ENCODE peak calls at places on chromosomes 6 and 20, in five cellular contexts. X is nephron progenitor cell, A is GM13976, P is Calu3, J is AG09309. F is an unnamed sample.

GRCh38 chr20:47235111-47235510 is 121.4 kb downstream of the ZMYND8 start:
- DNase-seq in J (no peak), X (no peak), P (no peak), A (no peak), F (no peak)

GRCh38 chr6:49868951-49869529 is 2.7 kb upstream of the CRISP1 start:
- DNase-seq in J (no peak), A (no peak), P (no peak), X (no peak), F (no peak)

GRCh38 chr20:32203556-32204484 is 3.7 kb downstream of the PLAGL2 start:
- DNase-seq in P (no peak), A (peak), X (no peak), J (no peak), F (no peak)

GRCh38 chr6:130020892-130021483 is 2.6 kb downstream of the L3MBTL3 start:
- DNase-seq in P (peak), A (peak), J (peak), X (peak), F (peak)

GRCh38 chr6:44016131-44016870 is 111.0 kb downstream of the MRPL14 start:
- DNase-seq in J (no peak), A (no peak), X (no peak), P (no peak), F (no peak)

GRCh38 chr6:96943535-96943934 is 19.0 kb downstream of the KLHL32 start:
- DNase-seq in P (no peak), A (no peak), X (no peak), J (no peak), F (no peak)

GRCh38 chr20:33311011-33311410 is 28.0 kb downstream of the BPIFB1 start:
- DNase-seq in J (no peak), P (no peak), X (no peak), A (no peak), F (no peak)

GRCh38 chr6:121858976-121859375 is 423.5 kb downstream of the GJA1 start:
- DNase-seq in X (no peak), P (no peak), J (no peak), A (no peak), F (no peak)

GRCh38 chr6:152459245-152459644 is 177.9 kb downstream of the SYNE1 start:
- DNase-seq in P (no peak), J (no peak), X (no peak), A (no peak), F (no peak)

GRCh38 chr20:23641936-23642751 is 4.4 kb upstream of the CST3 start:
- DNase-seq in P (no peak), J (peak), X (no peak), A (no peak), F (peak)

GRCh38 chr6:160430741-160431140 is 82.6 kb downstream of the SLC22A3 start:
- DNase-seq in A (no peak), X (no peak), P (no peak), J (no peak), F (no peak)

GRCh38 chr6:104606361-104606760 is 253.4 kb downstream of the HACE1 start:
- DNase-seq in J (no peak), A (no peak), P (no peak), X (no peak), F (no peak)

GRCh38 chr20:32804817-32805216 is 14.9 kb upstream of the MAPRE1 start:
- DNase-seq in J (no peak), A (no peak), X (no peak), P (no peak), F (no peak)

GRCh38 chr6:2794171-2794730 is 29.1 kb downstream of the WRNIP1 start:
- DNase-seq in P (no peak), X (no peak), A (no peak), J (no peak), F (no peak)

GRCh38 chr6:119189498-119189897 is 111.0 kb upstream of the FAM184A start:
- DNase-seq in A (no peak), P (no peak), J (no peak), X (no peak), F (no peak)

GRCh38 chr20:23493172-23493772 is 2.4 kb downstream of the CST8 start:
- DNase-seq in A (no peak), P (no peak), J (no peak), X (no peak), F (no peak)

GRCh38 chr6:90362273-90362672 is 65.6 kb upstream of the BACH2 start:
- DNase-seq in A (no peak), J (no peak), X (no peak), P (no peak), F (no peak)

GRCh38 chr20:38962044-38962897 is at the start of gene DHX35:
- DNase-seq in X (peak), P (peak), J (peak), A (peak), F (peak)

GRCh38 chr20:17864791-17865190 is 103.8 kb downstream of the SNX5 start:
- DNase-seq in P (no peak), J (no peak), A (no peak), X (no peak), F (no peak)

GRCh38 chr6:22081709-22082108 is 215.1 kb downstream of the PRL start:
- DNase-seq in X (no peak), J (no peak), A (no peak), P (no peak), F (no peak)

GRCh38 chr6:33014841-33015634 is 5.6 kb upstream of the HLA-DOA start:
- DNase-seq in X (peak), A (peak), J (peak), P (peak), F (peak)

GRCh38 chr6:136736281-136736960 is 55.9 kb downstream of the MAP3K5 start:
- DNase-seq in X (no peak), J (no peak), A (no peak), P (no peak), F (no peak)

GRCh38 chr6:37983720-37984501 is 164.4 kb downstream of the ZFAND3 start:
- DNase-seq in P (no peak), A (no peak), J (no peak), X (no peak), F (no peak)

GRCh38 chr6:170362121-170362520 is 55.6 kb downstream of the FAM120B start:
- DNase-seq in X (no peak), A (no peak), P (no peak), J (no peak), F (no peak)

GRCh38 chr20:32583581-32584045 is 1.5 kb downstream of the NOL4L start:
- DNase-seq in J (no peak), X (peak), A (no peak), P (no peak), F (no peak)

GRCh38 chr20:59628171-59628570 is 23.8 kb downstream of the PHACTR3 start:
- DNase-seq in A (no peak), X (no peak), J (no peak), P (no peak), F (no peak)

GRCh38 chr6:52571099-52571755 is 5.6 kb downstream of the TRAM2 start:
- DNase-seq in J (no peak), P (no peak), X (peak), A (no peak), F (no peak)

GRCh38 chr6:42227173-42227850 is 9.7 kb upstream of the MRPS10 start:
- DNase-seq in J (no peak), X (no peak), P (peak), A (no peak), F (no peak)

GRCh38 chr20:14580426-14581074 is 243.1 kb upstream of the FLRT3 start:
- DNase-seq in J (no peak), A (no peak), X (no peak), P (no peak), F (no peak)

GRCh38 chr20:10673176-10673830 is 496 bp downstream of the JAG1 start:
- DNase-seq in X (peak), P (no peak), A (peak), J (no peak), F (no peak)

GRCh38 chr20:63706852-63707557 is 771 bp downstream of the ARFRP1 start:
- DNase-seq in J (no peak), A (peak), P (peak), X (peak), F (no peak)

GRCh38 chr6:56624046-56624727 is 18.5 kb downstream of the DST start:
- DNase-seq in X (no peak), J (no peak), A (no peak), P (peak), F (no peak)

GRCh38 chr20:43844778-43845614 is 69.7 kb upstream of the TOX2 start:
- DNase-seq in X (no peak), J (peak), A (no peak), P (no peak), F (peak)

GRCh38 chr6:5082487-5083306 is 2.4 kb upstream of the PPP1R3G start:
- DNase-seq in J (peak), A (no peak), P (peak), X (no peak), F (peak)

GRCh38 chr20:1155342-1155741 is 29.4 kb downstream of the TMEM74B start:
- DNase-seq in J (no peak), X (no peak), P (no peak), A (no peak), F (no peak)

GRCh38 chr20:1154734-1155133 is 30.0 kb downstream of the TMEM74B start:
- DNase-seq in A (no peak), J (no peak), P (no peak), X (no peak), F (no peak)

GRCh38 chr20:1150968-1151367 is 32.6 kb downstream of the PSMF1 start:
- DNase-seq in A (no peak), P (no peak), J (no peak), X (no peak), F (no peak)

GRCh38 chr20:1150218-1150617 is 31.8 kb downstream of the PSMF1 start:
- DNase-seq in A (no peak), J (no peak), X (no peak), P (no peak), F (no peak)

GRCh38 chr20:1154224-1154623 is 30.6 kb downstream of the TMEM74B start:
- DNase-seq in A (no peak), J (no peak), P (no peak), X (no peak), F (no peak)
- TF ChIP-seq CTCF in A (no peak), J (no peak), P (no peak), X (no peak), F (no peak)

GRCh38 chr20:37518059-37518458 is 3.0 kb upstream of the NNAT start:
- DNase-seq in X (no peak), A (no peak), J (no peak), P (no peak), F (no peak)

GRCh38 chr20:37520417-37520751 is 666 bp upstream of the NNAT start:
- DNase-seq in X (no peak), A (no peak), J (no peak), P (no peak), F (no peak)

GRCh38 chr20:37521091-37521771 is at the start of gene NNAT:
- DNase-seq in A (peak), X (peak), J (no peak), P (no peak), F (no peak)

GRCh38 chr20:37518606-37519507 is 2.2 kb upstream of the NNAT start:
- DNase-seq in X (peak), A (no peak), J (no peak), P (no peak), F (no peak)

DNA sequence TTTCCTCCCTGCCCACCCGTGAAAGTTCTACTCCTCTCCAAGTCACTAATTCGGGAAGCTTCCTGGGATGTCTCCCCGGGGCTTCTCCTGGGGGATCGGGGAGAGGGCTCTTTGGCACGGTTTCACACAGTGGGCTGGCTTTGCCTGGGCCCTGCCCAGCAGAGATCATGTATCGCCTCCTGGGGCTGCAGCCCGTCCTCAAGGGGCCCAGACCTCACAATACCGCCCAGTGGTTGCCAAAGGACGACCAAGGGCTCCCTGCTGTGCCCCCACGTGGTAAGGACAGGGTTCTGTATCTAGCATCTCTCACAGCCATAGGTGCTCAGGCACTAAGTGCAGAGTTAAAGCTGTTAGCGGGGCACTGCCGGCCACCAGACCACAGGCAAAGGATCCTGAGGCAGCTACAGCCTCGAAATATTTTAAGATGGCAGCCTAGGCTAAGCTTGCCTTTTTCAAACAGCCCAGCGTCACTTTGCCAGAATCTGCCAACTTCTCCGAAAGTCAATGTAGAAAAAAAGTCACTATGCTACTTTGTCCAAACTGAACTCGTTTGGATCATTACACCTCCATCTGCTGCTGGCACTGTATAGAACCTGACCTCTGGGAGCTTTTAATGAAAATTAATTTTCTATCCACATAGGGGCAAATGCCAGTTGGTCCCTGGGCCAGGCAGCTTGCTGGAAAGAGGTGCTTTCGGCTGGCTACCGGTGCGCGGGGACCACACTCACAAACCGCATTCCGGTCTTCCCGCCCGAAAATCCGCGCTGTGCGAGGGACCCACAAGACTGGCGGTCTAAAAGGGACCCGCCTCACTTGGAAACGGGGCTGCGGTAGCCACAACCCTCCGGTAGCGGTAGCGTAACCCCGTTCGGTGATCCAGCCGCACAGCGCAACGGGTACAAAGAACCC is 1.3 kb upstream of the NNAT start:
- DNase-seq in P (no peak), X (peak), A (peak), J (no peak), F (no peak)
- TF ChIP-seq CTCF in P (no peak), X (no peak), A (no peak), J (no peak), F (peak)

GRCh38 chr20:56689852-56690485 is 60.9 kb downstream of the TFAP2C start:
- DNase-seq in J (peak), P (no peak), A (no peak), X (no peak), F (no peak)

GRCh38 chr20:56691325-56691990 is 62.4 kb downstream of the TFAP2C start:
- DNase-seq in P (no peak), X (no peak), A (no peak), J (no peak), F (no peak)

GRCh38 chr20:56690531-56691175 is 61.5 kb downstream of the TFAP2C start:
- DNase-seq in A (no peak), J (no peak), P (peak), X (no peak), F (no peak)

GRCh38 chr20:56688106-56688505 is 59.0 kb downstream of the TFAP2C start:
- DNase-seq in A (no peak), J (no peak), P (no peak), X (no peak), F (no peak)

GRCh38 chr20:56689318-56689717 is 60.2 kb downstream of the TFAP2C start:
- DNase-seq in P (no peak), A (no peak), J (peak), X (peak), F (no peak)
- TF ChIP-seq CTCF in P (no peak), A (no peak), J (peak), X (no peak), F (no peak)

DNA sequence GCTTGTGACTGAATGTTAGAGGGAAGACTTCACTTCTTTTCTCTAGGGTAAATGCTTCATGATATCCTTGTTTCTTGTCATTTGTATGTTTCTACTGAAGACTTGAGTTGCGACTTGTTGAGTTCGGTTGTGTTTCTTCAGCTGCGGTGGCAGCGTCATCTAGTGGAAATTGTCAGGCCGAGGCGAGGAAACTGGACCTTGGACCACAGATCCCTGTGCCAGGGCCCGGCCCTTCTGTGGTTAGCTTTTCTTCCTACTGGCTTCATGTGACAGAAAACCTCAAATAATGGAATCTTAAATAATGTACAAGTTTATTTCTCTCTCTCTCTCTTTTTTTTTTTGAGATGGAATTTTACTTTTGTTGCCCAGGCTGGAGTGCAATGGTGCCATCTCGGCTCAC is 12.4 kb downstream of the MTHFD1L start:
- DNase-seq in P (peak), X (no peak), A (no peak), J (no peak), F (no peak)
- TF ChIP-seq CTCF in P (no peak), X (no peak), A (no peak), J (no peak), F (no peak)

GRCh38 chr20:58028123-58028522 is 200.3 kb downstream of the ANKRD60 start:
- DNase-seq in X (peak), P (no peak), J (no peak), A (no peak), F (no peak)
- TF ChIP-seq CTCF in X (peak), P (peak), J (peak), A (no peak), F (no peak)

F was measured in AG04449.